ENCODE peak calls at places on chromosome 15, in six cellular contexts. K is GM04503, D is activated gamma-delta T cell treated with Interleukin-2 at 50 U/mL for 16 hours, I is NCI-H2081, U is amygdala, M is tibial artery. R is an unnamed sample.

GRCh38 chr15:92809880-92810361 is 90.2 kb upstream of the CHD2 start:
- DNase-seq in K (no peak), D (peak; percentile 26), I (peak; percentile 38), U (no peak), M (no peak), R (peak; percentile 34)

GRCh38 chr15:55654541-55654940 is 66.4 kb upstream of the PYGO1 start:
- DNase-seq in K (no peak), D (no peak), I (peak; percentile 49), U (no peak), M (no peak), R (no peak)

GRCh38 chr15:101684384-101684783 is 32.2 kb upstream of the TM2D3 start:
- DNase-seq in K (peak; percentile 58), D (no peak), I (no peak), U (no peak), M (no peak), R (no peak)

GRCh38 chr15:64943512-64944225 is 32.0 kb downstream of the ANKDD1A start:
- DNase-seq in K (no peak), D (no peak), I (no peak), U (no peak), M (no peak), R (no peak)

GRCh38 chr15:100060276-100060926 is 281.4 kb downstream of the ADAMTS17 start:
- DNase-seq in K (no peak), D (no peak), I (no peak), U (no peak), M (no peak), R (no peak)

GRCh38 chr15:45378149-45378912 is at the start of gene GATM:
- DNase-seq in K (no peak), D (peak; percentile 36), I (peak; percentile 58), U (peak; percentile 68), M (peak; percentile 72), R (peak; percentile 89)

GRCh38 chr15:95174880-95175279 is 943.5 kb downstream of the MCTP2 start:
- DNase-seq in K (peak; percentile 81), D (no peak), I (no peak), U (no peak), M (no peak), R (no peak)

GRCh38 chr15:43769584-43770228 is 7.1 kb downstream of the ELL3 start:
- DNase-seq in K (no peak), D (peak; percentile 53), I (peak; percentile 44), U (no peak), M (peak; percentile 71), R (peak; percentile 23)

GRCh38 chr15:73571346-73571745 is 61.8 kb downstream of the NPTN start:
- DNase-seq in K (no peak), D (no peak), I (peak; percentile 84), U (no peak), M (no peak), R (no peak)

GRCh38 chr15:59208850-59209249 is 2.2 kb downstream of the LDHAL6B start:
- DNase-seq in K (no peak), D (no peak), I (no peak), U (no peak), M (no peak), R (no peak)

GRCh38 chr15:60535265-60535664 is 56.3 kb upstream of the ICE2 start:
- DNase-seq in K (no peak), D (no peak), I (no peak), U (no peak), M (no peak), R (no peak)

GRCh38 chr15:45618813-45619212 is 16.0 kb upstream of the SQOR start:
- DNase-seq in K (no peak), D (no peak), I (peak; percentile 55), U (no peak), M (no peak), R (no peak)

GRCh38 chr15:75729304-75730069 is 16.8 kb upstream of the CSPG4 start:
- DNase-seq in K (no peak), D (no peak), I (no peak), U (no peak), M (peak; percentile 6), R (no peak)

GRCh38 chr15:99151156-99151555 is 46.3 kb downstream of the SYNM start:
- DNase-seq in K (no peak), D (no peak), I (no peak), U (no peak), M (no peak), R (no peak)

GRCh38 chr15:33424025-33424424 is 113.3 kb downstream of the RYR3 start:
- DNase-seq in K (no peak), D (no peak), I (no peak), U (no peak), M (no peak), R (no peak)

GRCh38 chr15:91852741-91853500 is 587 bp upstream of the SLCO3A1 start:
- DNase-seq in K (no peak), D (peak; percentile 67), I (peak; percentile 59), U (peak; percentile 69), M (peak; percentile 77), R (peak; percentile 79)

GRCh38 chr15:63495343-63495742 is 9.1 kb upstream of the USP3 start:
- DNase-seq in K (no peak), D (no peak), I (no peak), U (no peak), M (no peak), R (no peak)

GRCh38 chr15:48601095-48601494 is 44.4 kb downstream of the FBN1 start:
- DNase-seq in K (no peak), D (no peak), I (no peak), U (no peak), M (no peak), R (no peak)

GRCh38 chr15:41517895-41518449 is 4.3 kb upstream of the LTK start:
- DNase-seq in K (no peak), D (no peak), I (no peak), U (no peak), M (no peak), R (no peak)

GRCh38 chr15:73700041-73700842 is 16.1 kb downstream of the CD276 start:
- DNase-seq in K (no peak), D (peak; percentile 74), I (peak; percentile 84), U (peak; percentile 27), M (peak; percentile 71), R (peak; percentile 61)